ENCODE peak calls at places on chromosome 12, in five cellular contexts. One of them, this sample, is unnamed.

GRCh38 chr12:95182868-95183415 is 34.3 kb downstream of the FGD6 start:
- DNase-seq in hippocampal formation: no peak
- DNase-seq in NCI-H1436: no peak
- DNase-seq in effector memory CD4-positive, alpha-beta T cell: no peak
- DNase-seq in cerebellum: no peak
- DNase-seq in this sample: no peak

GRCh38 chr12:130266751-130267150 is 70.9 kb upstream of the PIWIL1 start:
- DNase-seq in effector memory CD4-positive, alpha-beta T cell: no peak
- DNase-seq in cerebellum: no peak
- DNase-seq in hippocampal formation: no peak
- DNase-seq in NCI-H1436: no peak
- DNase-seq in this sample: no peak

GRCh38 chr12:125183187-125184067 is 118.2 kb downstream of the AACS start:
- DNase-seq in cerebellum: peak; percentile 83
- DNase-seq in NCI-H1436: peak; percentile 69
- DNase-seq in hippocampal formation: peak; percentile 74
- DNase-seq in effector memory CD4-positive, alpha-beta T cell: peak; percentile 52
- DNase-seq in this sample: peak; percentile 65

GRCh38 chr12:613996-614726 is 49.1 kb downstream of the NINJ2 start:
- DNase-seq in effector memory CD4-positive, alpha-beta T cell: no peak
- DNase-seq in NCI-H1436: peak; percentile 40
- DNase-seq in hippocampal formation: peak; percentile 30
- DNase-seq in cerebellum: no peak
- DNase-seq in this sample: no peak

GRCh38 chr12:118645219-118645618 is 268.9 kb downstream of the SUDS3 start:
- DNase-seq in NCI-H1436: no peak
- DNase-seq in hippocampal formation: no peak
- DNase-seq in effector memory CD4-positive, alpha-beta T cell: no peak
- DNase-seq in cerebellum: no peak
- DNase-seq in this sample: no peak

GRCh38 chr12:65529771-65530435 is 251.4 kb downstream of the MSRB3 start:
- DNase-seq in hippocampal formation: no peak
- DNase-seq in NCI-H1436: no peak
- DNase-seq in effector memory CD4-positive, alpha-beta T cell: no peak
- DNase-seq in cerebellum: no peak
- DNase-seq in this sample: no peak

GRCh38 chr12:168201-168600 is 45.8 kb downstream of the SLC6A12 start:
- DNase-seq in NCI-H1436: no peak
- DNase-seq in cerebellum: no peak
- DNase-seq in effector memory CD4-positive, alpha-beta T cell: no peak
- DNase-seq in hippocampal formation: no peak
- DNase-seq in this sample: no peak

GRCh38 chr12:117878598-117878997 is 90.2 kb downstream of the KSR2 start:
- DNase-seq in NCI-H1436: no peak
- DNase-seq in effector memory CD4-positive, alpha-beta T cell: no peak
- DNase-seq in hippocampal formation: no peak
- DNase-seq in cerebellum: no peak
- DNase-seq in this sample: no peak

GRCh38 chr12:18443768-18444437 is 182.6 kb downstream of the PIK3C2G start:
- DNase-seq in NCI-H1436: no peak
- DNase-seq in hippocampal formation: no peak
- DNase-seq in effector memory CD4-positive, alpha-beta T cell: no peak
- DNase-seq in cerebellum: no peak
- DNase-seq in this sample: no peak

GRCh38 chr12:95231190-95231589 is 13.6 kb downstream of the VEZT start:
- DNase-seq in effector memory CD4-positive, alpha-beta T cell: no peak
- DNase-seq in NCI-H1436: no peak
- DNase-seq in hippocampal formation: no peak
- DNase-seq in cerebellum: no peak
- DNase-seq in this sample: no peak

GRCh38 chr12:8452976-8453616 is 2.7 kb upstream of the CLEC6A start:
- DNase-seq in cerebellum: no peak
- DNase-seq in hippocampal formation: no peak
- DNase-seq in effector memory CD4-positive, alpha-beta T cell: no peak
- DNase-seq in NCI-H1436: no peak
- DNase-seq in this sample: no peak

GRCh38 chr12:72271401-72271740 is 799 bp upstream of the TRHDE start:
- DNase-seq in effector memory CD4-positive, alpha-beta T cell: no peak
- DNase-seq in cerebellum: peak; percentile 65
- DNase-seq in hippocampal formation: peak; percentile 12
- DNase-seq in NCI-H1436: no peak
- DNase-seq in this sample: no peak

GRCh38 chr12:12716845-12717585 is at the start of gene CDKN1B:
- DNase-seq in hippocampal formation: peak; percentile 95
- DNase-seq in cerebellum: peak; percentile 95
- DNase-seq in effector memory CD4-positive, alpha-beta T cell: peak; percentile 81
- DNase-seq in NCI-H1436: peak; percentile 94
- DNase-seq in this sample: peak; percentile 83

GRCh38 chr12:83759906-83760305 is 1073.2 kb downstream of the TMTC2 start:
- DNase-seq in NCI-H1436: no peak
- DNase-seq in cerebellum: no peak
- DNase-seq in hippocampal formation: no peak
- DNase-seq in effector memory CD4-positive, alpha-beta T cell: no peak
- DNase-seq in this sample: no peak

GRCh38 chr12:93957870-93958269 is 190.5 kb upstream of the PLXNC1 start:
- DNase-seq in effector memory CD4-positive, alpha-beta T cell: no peak
- DNase-seq in NCI-H1436: no peak
- DNase-seq in cerebellum: no peak
- DNase-seq in hippocampal formation: no peak
- DNase-seq in this sample: no peak

GRCh38 chr12:78208106-78208505 is 377.4 kb downstream of the NAV3 start:
- DNase-seq in NCI-H1436: no peak
- DNase-seq in hippocampal formation: no peak
- DNase-seq in cerebellum: no peak
- DNase-seq in effector memory CD4-positive, alpha-beta T cell: no peak
- DNase-seq in this sample: no peak

GRCh38 chr12:115911360-115911759 is 366.1 kb downstream of the MED13L start:
- DNase-seq in hippocampal formation: no peak
- DNase-seq in cerebellum: no peak
- DNase-seq in effector memory CD4-positive, alpha-beta T cell: no peak
- DNase-seq in NCI-H1436: no peak
- DNase-seq in this sample: no peak

GRCh38 chr12:18683603-18684002 is 54.2 kb downstream of the PLCZ1 start:
- DNase-seq in cerebellum: no peak
- DNase-seq in NCI-H1436: no peak
- DNase-seq in hippocampal formation: no peak
- DNase-seq in effector memory CD4-positive, alpha-beta T cell: no peak
- DNase-seq in this sample: no peak

GRCh38 chr12:6539276-6540134 is 5.2 kb downstream of the GAPDH start:
- DNase-seq in NCI-H1436: no peak
- DNase-seq in effector memory CD4-positive, alpha-beta T cell: no peak
- DNase-seq in hippocampal formation: no peak
- DNase-seq in cerebellum: no peak
- DNase-seq in this sample: no peak

GRCh38 chr12:92442782-92443181 is 260.0 kb upstream of the PLEKHG7 start:
- DNase-seq in NCI-H1436: no peak
- DNase-seq in effector memory CD4-positive, alpha-beta T cell: no peak
- DNase-seq in cerebellum: no peak
- DNase-seq in hippocampal formation: no peak
- DNase-seq in this sample: no peak

GRCh38 chr12:27003421-27004311 is 10.5 kb downstream of the TM7SF3 start:
- DNase-seq in hippocampal formation: no peak
- DNase-seq in effector memory CD4-positive, alpha-beta T cell: no peak
- DNase-seq in cerebellum: no peak
- DNase-seq in NCI-H1436: no peak
- DNase-seq in this sample: no peak

GRCh38 chr12:54935235-54935951 is 49.2 kb downstream of the TESPA1 start:
- DNase-seq in hippocampal formation: peak; percentile 24
- DNase-seq in NCI-H1436: no peak
- DNase-seq in cerebellum: no peak
- DNase-seq in effector memory CD4-positive, alpha-beta T cell: peak; percentile 8
- DNase-seq in this sample: no peak

GRCh38 chr12:124125472-124125871 is 152.5 kb downstream of the ZNF664 start:
- DNase-seq in hippocampal formation: no peak
- DNase-seq in NCI-H1436: peak; percentile 49
- DNase-seq in effector memory CD4-positive, alpha-beta T cell: no peak
- DNase-seq in cerebellum: no peak
- DNase-seq in this sample: no peak

GRCh38 chr12:7060353-7060954 is at the start of gene C1S:
- DNase-seq in hippocampal formation: peak; percentile 18
- DNase-seq in NCI-H1436: no peak
- DNase-seq in effector memory CD4-positive, alpha-beta T cell: no peak
- DNase-seq in cerebellum: peak; percentile 77
- DNase-seq in this sample: no peak

GRCh38 chr12:42140901-42141300 is 3.8 kb downstream of the GXYLT1 start:
- DNase-seq in effector memory CD4-positive, alpha-beta T cell: no peak
- DNase-seq in NCI-H1436: no peak
- DNase-seq in cerebellum: no peak
- DNase-seq in hippocampal formation: no peak
- DNase-seq in this sample: no peak

GRCh38 chr12:30870491-30871265 is 55.9 kb upstream of the TSPAN11 start:
- DNase-seq in NCI-H1436: no peak
- DNase-seq in cerebellum: no peak
- DNase-seq in hippocampal formation: no peak
- DNase-seq in effector memory CD4-positive, alpha-beta T cell: no peak
- DNase-seq in this sample: no peak

GRCh38 chr12:54277823-54278276 is 2.1 kb downstream of the CBX5 start:
- DNase-seq in cerebellum: no peak
- DNase-seq in hippocampal formation: no peak
- DNase-seq in effector memory CD4-positive, alpha-beta T cell: no peak
- DNase-seq in NCI-H1436: no peak
- DNase-seq in this sample: no peak

GRCh38 chr12:110874351-110874750 is 27.6 kb downstream of the CCDC63 start:
- DNase-seq in NCI-H1436: no peak
- DNase-seq in cerebellum: no peak
- DNase-seq in hippocampal formation: no peak
- DNase-seq in effector memory CD4-positive, alpha-beta T cell: no peak
- DNase-seq in this sample: no peak

GRCh38 chr12:148676-149416 is 65.1 kb downstream of the SLC6A12 start:
- DNase-seq in cerebellum: peak; percentile 38
- DNase-seq in hippocampal formation: no peak
- DNase-seq in effector memory CD4-positive, alpha-beta T cell: no peak
- DNase-seq in NCI-H1436: no peak
- DNase-seq in this sample: no peak

GRCh38 chr12:6376965-6377666 is 1.8 kb upstream of the SCNN1A start:
- DNase-seq in cerebellum: no peak
- DNase-seq in effector memory CD4-positive, alpha-beta T cell: no peak
- DNase-seq in NCI-H1436: no peak
- DNase-seq in hippocampal formation: no peak
- DNase-seq in this sample: no peak

GRCh38 chr12:125533434-125534029 is 468.3 kb downstream of the AACS start:
- DNase-seq in NCI-H1436: no peak
- DNase-seq in cerebellum: peak; percentile 8
- DNase-seq in effector memory CD4-positive, alpha-beta T cell: no peak
- DNase-seq in hippocampal formation: no peak
- DNase-seq in this sample: no peak

GRCh38 chr12:105852496-105852895 is 286.3 kb downstream of the NUAK1 start:
- DNase-seq in NCI-H1436: no peak
- DNase-seq in effector memory CD4-positive, alpha-beta T cell: no peak
- DNase-seq in cerebellum: no peak
- DNase-seq in hippocampal formation: no peak
- DNase-seq in this sample: no peak

GRCh38 chr12:79566452-79566851 is 124.3 kb downstream of the PAWR start:
- DNase-seq in NCI-H1436: no peak
- DNase-seq in cerebellum: no peak
- DNase-seq in hippocampal formation: no peak
- DNase-seq in effector memory CD4-positive, alpha-beta T cell: no peak
- DNase-seq in this sample: no peak

GRCh38 chr12:13440844-13441243 is 244.3 kb downstream of the EMP1 start:
- DNase-seq in NCI-H1436: no peak
- DNase-seq in effector memory CD4-positive, alpha-beta T cell: no peak
- DNase-seq in hippocampal formation: no peak
- DNase-seq in cerebellum: no peak
- DNase-seq in this sample: no peak